ENCODE peak calls at places on chromosome 6, in six cellular contexts. Z is activated CD4-positive, alpha-beta T cell treated with anti-CD3 and anti-CD28 coated beads for 36 hours; M is activated naive CD8-positive, alpha-beta T cell treated with anti-CD3 and anti-CD28 coated beads, Interleukin-2, amount 10 ng/mL, durations not matched to agents 7 days and 5 days; L is naive thymus-derived CD8-positive, alpha-beta T cell; Y is thoracic aorta; B is activated CD8-positive, alpha-beta T cell treated with anti-CD3 and anti-CD28 coated beads for 36 hours. H is an unnamed sample.

GRCh38 chr6:136031982-136032381 is 180.5 kb downstream of the PDE7B start:
- ATAC-seq in Z (peak; percentile 47), M (no peak), L (no peak), Y (no peak), B (peak; percentile 39), H (no peak)

GRCh38 chr6:71376830-71377229 is 88.2 kb downstream of the OGFRL1 start:
- ATAC-seq in Z (no peak), M (no peak), L (no peak), Y (no peak), B (no peak), H (no peak)

GRCh38 chr6:166257911-166258318 is 50.3 kb downstream of the PRR18 start:
- ATAC-seq in Z (peak; percentile 80), M (no peak), L (no peak), Y (no peak), B (peak; percentile 75), H (no peak)

GRCh38 chr6:41404221-41404866 is 68.9 kb downstream of the NCR2 start:
- ATAC-seq in Z (no peak), M (no peak), L (no peak), Y (no peak), B (no peak), H (no peak)

GRCh38 chr6:23533954-23534725 is 591.9 kb upstream of the NRSN1 start:
- ATAC-seq in Z (no peak), M (no peak), L (no peak), Y (no peak), B (no peak), H (no peak)

GRCh38 chr6:298233-299049 is 6.2 kb downstream of the DUSP22 start:
- ATAC-seq in Z (no peak), M (no peak), L (no peak), Y (no peak), B (no peak), H (peak; percentile 70)

GRCh38 chr6:3041606-3042005 is 26.7 kb upstream of the RIPK1 start:
- ATAC-seq in Z (no peak), M (no peak), L (no peak), Y (no peak), B (no peak), H (no peak)

GRCh38 chr6:165794179-165794601 is 131.1 kb upstream of the PDE10A start:
- ATAC-seq in Z (no peak), M (no peak), L (no peak), Y (no peak), B (no peak), H (no peak)

GRCh38 chr6:130459316-130459715 is 93.5 kb downstream of the TMEM200A start:
- ATAC-seq in Z (no peak), M (no peak), L (no peak), Y (no peak), B (no peak), H (no peak)

GRCh38 chr6:18261877-18262276 is 2.5 kb downstream of the DEK start:
- ATAC-seq in Z (no peak), M (no peak), L (no peak), Y (no peak), B (no peak), H (no peak)

GRCh38 chr6:16420715-16421461 is 182.5 kb downstream of the GMPR start:
- ATAC-seq in Z (peak; percentile 82), M (peak; percentile 91), L (peak; percentile 72), Y (peak; percentile 57), B (peak; percentile 87), H (peak; percentile 84)

GRCh38 chr6:40997256-40997957 is 41.6 kb downstream of the UNC5CL start:
- ATAC-seq in Z (no peak), M (no peak), L (no peak), Y (no peak), B (no peak), H (no peak)